ENCODE peak calls at places on chromosome 1, in four cellular contexts. S, X, Y and B are unnamed samples.

GRCh38 chr1:30879940-30880339 is 28.6 kb downstream of the SDC3 start:
- DNase-seq in S (no peak), Y (no peak), X (peak), B (no peak)

GRCh38 chr1:54844564-54844963 is 42.4 kb downstream of the DHCR24 start:
- DNase-seq in Y (no peak), S (no peak), X (no peak), B (peak)

GRCh38 chr1:230310381-230311163 is 115.6 kb downstream of the PGBD5 start:
- DNase-seq in Y (peak), X (peak), S (peak), B (peak)

GRCh38 chr1:198888379-198888778 is 249.5 kb downstream of the PTPRC start:
- DNase-seq in S (no peak), X (no peak), Y (no peak), B (no peak)

GRCh38 chr1:30743584-30744059 is 14.0 kb downstream of the LAPTM5 start:
- DNase-seq in S (no peak), X (peak), Y (no peak), B (no peak)

GRCh38 chr1:51690285-51690961 is 73.5 kb downstream of the OSBPL9 start:
- DNase-seq in X (peak), S (no peak), Y (no peak), B (no peak)

GRCh38 chr1:53580009-53580400 is 120.8 kb downstream of the DMRTB1 start:
- DNase-seq in Y (no peak), S (no peak), X (no peak), B (peak)

GRCh38 chr1:244006381-244006901 is 44.6 kb upstream of the ZBTB18 start:
- DNase-seq in S (no peak), X (no peak), Y (no peak), B (no peak)

GRCh38 chr1:115706774-115707425 is 61.6 kb downstream of the CASQ2 start:
- DNase-seq in X (peak), S (no peak), Y (no peak), B (no peak)

GRCh38 chr1:71027991-71028390 is 19.6 kb downstream of the PTGER3 start:
- DNase-seq in Y (no peak), S (no peak), X (no peak), B (no peak)

GRCh38 chr1:174999926-175000696 is at the start of gene CACYBP:
- DNase-seq in Y (peak), X (peak), S (peak), B (peak)

GRCh38 chr1:3717041-3717714 is 35.1 kb upstream of the CCDC27 start:
- DNase-seq in S (no peak), Y (peak), X (peak), B (no peak)

GRCh38 chr1:86394416-86394815 is 1.7 kb downstream of the ODF2L start:
- DNase-seq in Y (no peak), S (no peak), X (peak), B (no peak)
- H3K27ac ChIP-seq in Y (no peak), S (peak), X (no peak), B (no peak)

DNA sequence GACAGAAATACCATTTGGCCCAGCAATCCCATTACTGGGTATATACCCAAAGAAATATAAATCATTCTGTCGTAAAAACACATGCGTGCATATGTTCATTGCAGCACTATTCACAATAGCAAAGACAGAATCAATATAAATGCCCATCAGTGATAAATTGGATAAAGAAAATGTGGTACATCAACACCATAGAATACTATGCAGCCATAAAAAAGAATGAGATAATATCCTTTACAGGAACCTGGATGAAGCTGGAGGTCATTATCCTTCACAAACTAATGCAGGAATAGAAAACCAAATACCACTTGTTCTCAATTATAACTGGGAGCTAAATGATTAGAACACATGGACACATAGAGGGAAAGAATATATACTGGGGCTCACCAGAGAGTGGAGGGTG is 109.6 kb upstream of the SLC35F3 start:
- DNase-seq in X (no peak), S (no peak), Y (no peak), B (no peak)
- H3K27ac ChIP-seq in X (no peak), S (no peak), Y (no peak), B (no peak)

GRCh38 chr1:8679411-8679800 is 138.0 kb downstream of the RERE start:
- DNase-seq in X (no peak), S (no peak), Y (no peak), B (no peak)
- H3K27ac ChIP-seq in X (no peak), S (peak), Y (no peak), B (no peak)

GRCh38 chr1:184634296-184634695 is 120.4 kb downstream of the EDEM3 start:
- DNase-seq in X (no peak), Y (no peak), S (no peak), B (no peak)
- H3K27ac ChIP-seq in X (no peak), Y (peak), S (no peak), B (no peak)

GRCh38 chr1:164753521-164754077 is 194.6 kb downstream of the PBX1 start:
- DNase-seq in Y (no peak), X (no peak), S (no peak), B (no peak)
- H3K27ac ChIP-seq in Y (peak), X (no peak), S (peak), B (peak)

DNA sequence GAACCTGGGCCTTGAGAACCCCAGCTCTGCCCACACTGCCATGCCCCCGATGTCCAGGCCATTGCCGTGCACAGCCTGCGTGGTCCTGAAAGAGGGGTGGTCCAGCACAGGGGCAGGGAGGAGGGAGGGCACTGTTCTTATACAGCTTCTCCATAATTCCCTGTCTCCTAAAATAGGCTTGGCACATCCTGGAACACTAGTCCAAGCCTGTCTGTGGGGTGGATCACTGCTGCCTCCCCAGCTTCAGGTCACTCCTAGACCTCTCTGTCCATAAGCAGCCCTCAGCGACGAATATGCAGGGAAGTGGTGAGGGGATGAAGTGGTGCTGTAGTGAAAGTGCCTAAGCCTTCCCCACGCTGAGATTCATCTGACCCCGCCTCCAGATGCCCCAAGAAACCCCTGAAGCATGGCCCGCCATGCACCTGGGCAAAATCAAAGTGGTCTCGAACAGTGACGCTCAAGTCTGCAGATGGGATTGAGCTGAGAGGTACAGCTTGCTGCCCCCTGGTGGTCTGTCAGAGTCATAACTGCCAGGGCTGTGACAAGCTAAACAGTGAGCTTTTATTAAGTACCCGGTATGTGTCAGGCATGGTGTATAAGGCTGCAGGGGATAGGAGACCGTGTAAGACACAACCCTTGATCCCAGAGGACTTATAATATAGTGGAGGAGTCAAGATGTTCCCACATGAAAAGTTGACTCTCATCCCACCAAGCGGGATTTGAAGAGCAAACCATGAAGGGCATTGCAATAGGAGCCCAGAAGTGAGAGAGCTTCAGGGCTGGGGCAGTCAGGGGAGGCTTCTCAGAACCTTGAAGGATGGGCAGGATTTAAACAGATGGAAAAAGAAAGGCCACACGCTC is 66.6 kb downstream of the FAM163A start:
- DNase-seq in X (peak), Y (peak), S (peak), B (peak)
- H3K27ac ChIP-seq in X (no peak), Y (no peak), S (no peak), B (no peak)

DNA sequence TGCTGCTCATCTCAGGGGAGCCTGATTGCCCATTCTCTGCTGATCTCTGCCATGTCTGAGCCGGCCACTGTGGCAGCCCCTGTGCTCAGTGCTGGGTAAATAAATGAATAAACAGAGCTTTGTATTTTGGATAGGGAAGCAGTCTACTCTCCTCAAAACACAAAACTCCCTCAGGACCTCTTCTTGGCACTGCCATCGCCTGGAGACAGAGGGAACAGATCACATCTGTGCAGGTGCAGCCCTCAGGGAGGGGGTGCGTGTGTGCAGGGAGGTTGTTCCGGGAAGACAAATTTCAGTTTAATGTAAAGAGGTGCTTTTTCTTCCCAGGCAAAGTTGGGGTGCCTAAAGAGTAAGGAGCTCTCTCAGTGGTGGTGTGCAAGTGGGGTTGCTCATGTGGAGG is 7.7 kb upstream of the FAM167B start:
- DNase-seq in S (no peak), Y (no peak), X (no peak), B (no peak)
- H3K27ac ChIP-seq in S (peak), Y (no peak), X (no peak), B (peak)

DNA sequence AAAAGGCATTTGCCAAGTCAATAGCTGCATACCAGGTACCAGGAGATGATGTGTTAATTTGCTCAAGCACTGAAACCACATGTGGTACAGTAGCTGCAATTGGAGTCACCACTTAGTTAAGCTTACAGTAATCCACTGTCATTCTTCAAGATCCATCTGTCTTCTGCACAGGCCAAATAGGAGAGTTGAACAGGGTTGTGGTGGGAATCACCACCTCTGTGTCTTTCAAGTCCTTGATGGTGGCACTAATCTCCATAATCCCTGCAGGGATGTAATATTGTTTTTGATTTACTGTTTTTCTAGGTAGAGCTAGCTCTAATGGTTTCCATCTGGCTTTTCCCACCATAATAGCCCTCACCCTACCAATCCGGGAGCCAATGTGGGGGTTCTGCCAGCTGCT is 91.9 kb downstream of the FCRL5 start:
- DNase-seq in S (no peak), X (no peak), Y (no peak), B (no peak)
- H3K27ac ChIP-seq in S (no peak), X (no peak), Y (no peak), B (no peak)

GRCh38 chr1:193156826-193157142 is 29.6 kb downstream of the B3GALT2 start:
- DNase-seq in X (no peak), Y (no peak), S (no peak), B (no peak)
- H3K27ac ChIP-seq in X (no peak), Y (no peak), S (no peak), B (no peak)